ENCODE peak calls at places on chromosomes 11 and 22, in five cellular contexts. D is neuronal stem cell; L is activated CD4-positive, alpha-beta T cell treated with anti-CD3 and anti-CD28 coated beads, Interleukin-2, amount 10 ng/mL, durations not matched to agents 7 days and 5 days; V is RWPE1; X is T-helper 9 cell. E is an unnamed sample.

GRCh38 chr11:28654191-28654590 is 546.0 kb downstream of the METTL15 start:
- DNase-seq in V (no peak), D (no peak), X (no peak), L (no peak), E (no peak)

GRCh38 chr22:48945621-48946458 is 881.8 kb downstream of the BRD1 start:
- DNase-seq in X (no peak), V (no peak), D (no peak), L (no peak), E (peak)

GRCh38 chr11:12606597-12606996 is 67.6 kb upstream of the TEAD1 start:
- DNase-seq in V (no peak), D (no peak), X (no peak), L (no peak), E (no peak)

GRCh38 chr11:93519179-93519578 is 24.0 kb downstream of the SMCO4 start:
- DNase-seq in X (no peak), V (no peak), D (no peak), L (no peak), E (no peak)

GRCh38 chr11:64400096-64400495 is 41.1 kb downstream of the RPS6KA4 start:
- DNase-seq in X (no peak), D (no peak), V (peak), L (no peak), E (no peak)

GRCh38 chr22:47030143-47030641 is 267.7 kb downstream of the TBC1D22A start:
- DNase-seq in L (no peak), D (no peak), V (no peak), X (no peak), E (no peak)

GRCh38 chr11:10654211-10655150 is 39.1 kb downstream of the IRAG1 start:
- DNase-seq in L (peak), V (peak), X (no peak), D (peak), E (no peak)

GRCh38 chr22:28903719-28904118 is 20.3 kb downstream of the ZNRF3 start:
- DNase-seq in D (no peak), L (no peak), X (no peak), V (no peak), E (no peak)

GRCh38 chr22:27377901-27378300 is 423.7 kb downstream of the MN1 start:
- DNase-seq in X (no peak), V (no peak), D (no peak), L (no peak), E (no peak)

GRCh38 chr11:116510166-116510565 is 262.6 kb downstream of the BUD13 start:
- DNase-seq in D (no peak), L (peak), V (no peak), X (no peak), E (no peak)

GRCh38 chr11:134272381-134273316 is 3.5 kb upstream of the GLB1L3 start:
- DNase-seq in L (no peak), D (no peak), V (no peak), X (no peak), E (no peak)

GRCh38 chr11:44255406-44256071 is 54.4 kb downstream of the ALX4 start:
- DNase-seq in D (no peak), X (no peak), V (no peak), L (no peak), E (no peak)

GRCh38 chr11:9066432-9066925 is 24.9 kb downstream of the SCUBE2 start:
- DNase-seq in V (no peak), L (no peak), D (no peak), X (no peak), E (no peak)

GRCh38 chr11:14386895-14387480 is 28.0 kb upstream of the RRAS2 start:
- DNase-seq in L (no peak), X (no peak), D (peak), V (no peak), E (no peak)

GRCh38 chr11:19992162-19992561 is 168.1 kb downstream of the DBX1 start:
- DNase-seq in V (no peak), X (no peak), L (no peak), D (no peak), E (no peak)

GRCh38 chr11:35526370-35526792 is 965 bp upstream of the PAMR1 start:
- DNase-seq in V (no peak), X (no peak), D (no peak), L (no peak), E (no peak)

GRCh38 chr22:27378994-27379393 is 422.6 kb downstream of the MN1 start:
- DNase-seq in V (no peak), D (no peak), L (no peak), X (no peak), E (no peak)